ENCODE peak calls at places on chromosomes 4 and X, in ten cellular contexts. Z, O, M, H, J, Y, E, C, W and D are unnamed samples.

GRCh38 chrX:130263016-130263415 is 5.7 kb downstream of the ZNF280C start:
- DNase-seq in Z (no peak), O (no peak), M (no peak), H (no peak), J (no peak), Y (no peak), E (no peak), C (no peak), W (no peak), D (no peak)

GRCh38 chr4:88900432-88900831 is 156.6 kb downstream of the FAM13A start:
- DNase-seq in Z (no peak), O (peak), M (no peak), H (no peak), J (no peak), Y (no peak), E (no peak), C (no peak), W (no peak), D (peak)

GRCh38 chrX:53048169-53049126 is at the start of gene GPR173:
- DNase-seq in Z (peak), O (peak), M (peak), H (peak), J (no peak), Y (no peak), E (peak), C (peak), W (no peak), D (peak)

GRCh38 chr4:185755451-185755850 is 56.5 kb downstream of the SORBS2 start:
- DNase-seq in Z (no peak), O (no peak), M (no peak), H (no peak), J (no peak), Y (no peak), E (no peak), C (no peak), W (no peak), D (no peak)

GRCh38 chrX:104270916-104271512 is 16.3 kb upstream of the ESX1 start:
- DNase-seq in Z (peak), O (peak), M (peak), H (peak), J (no peak), Y (peak), E (no peak), C (no peak), W (no peak), D (peak)

GRCh38 chrX:17656035-17656418 is 81.3 kb upstream of the SCML1 start:
- DNase-seq in Z (no peak), O (no peak), M (no peak), H (no peak), J (no peak), Y (peak), E (no peak), C (no peak), W (no peak), D (no peak)

GRCh38 chrX:153434801-153435200 is 11.1 kb downstream of the TREX2 start:
- DNase-seq in Z (no peak), O (no peak), M (no peak), H (no peak), J (no peak), Y (no peak), E (no peak), C (no peak), W (no peak), D (no peak)

GRCh38 chr4:156390599-156391296 is 437.1 kb upstream of the CTSO start:
- DNase-seq in Z (no peak), O (no peak), M (no peak), H (no peak), J (no peak), Y (no peak), E (no peak), C (no peak), W (no peak), D (peak)

GRCh38 chrX:154531626-154532025 is 15.0 kb downstream of the G6PD start:
- DNase-seq in Z (peak), O (peak), M (no peak), H (no peak), J (no peak), Y (no peak), E (no peak), C (no peak), W (no peak), D (peak)

GRCh38 chr4:107279729-107280128 is 243.6 kb upstream of the DKK2 start:
- DNase-seq in Z (no peak), O (peak), M (no peak), H (no peak), J (no peak), Y (no peak), E (no peak), C (no peak), W (no peak), D (peak)